ENCODE peak calls at places on chromosomes 11 and 22, in five cellular contexts. X, N, W, Q and M are unnamed samples.

GRCh38 chr11:34732831-34733230 is 111.9 kb downstream of the EHF start:
- DNase-seq in X (no peak), N (no peak), W (no peak), Q (no peak), M (no peak)

GRCh38 chr11:13258855-13259254 is 18.7 kb upstream of the BMAL1 start:
- DNase-seq in X (no peak), N (no peak), W (no peak), Q (no peak), M (no peak)

GRCh38 chr11:11396290-11397042 is 43.4 kb upstream of the CSNK2A3 start:
- DNase-seq in X (peak), N (no peak), W (no peak), Q (peak), M (no peak)

GRCh38 chr22:43077121-43077877 is 11.9 kb downstream of the TTLL1 start:
- DNase-seq in X (no peak), N (no peak), W (no peak), Q (no peak), M (no peak)

GRCh38 chr11:76023408-76024068 is 182.8 kb downstream of the WNT11 start:
- DNase-seq in X (no peak), N (no peak), W (no peak), Q (peak), M (no peak)

GRCh38 chr11:32991898-32992297 is 23.8 kb upstream of the DEPDC7 start:
- DNase-seq in X (no peak), N (no peak), W (no peak), Q (no peak), M (no peak)

GRCh38 chr22:43243275-43243768 is 56.4 kb upstream of the TTLL12 start:
- DNase-seq in X (no peak), N (no peak), W (no peak), Q (no peak), M (no peak)

GRCh38 chr11:95450547-95451123 is 219.6 kb upstream of the SESN3 start:
- DNase-seq in X (no peak), N (no peak), W (no peak), Q (peak), M (no peak)

GRCh38 chr11:8258289-8258688 is 5.4 kb downstream of the LMO1 start:
- DNase-seq in X (no peak), N (no peak), W (no peak), Q (no peak), M (no peak)

GRCh38 chr11:36557991-36558390 is 9.8 kb upstream of the RAG1 start:
- DNase-seq in X (no peak), N (no peak), W (no peak), Q (no peak), M (no peak)

GRCh38 chr11:95711945-95712221 is 77.7 kb downstream of the FAM76B start:
- DNase-seq in X (no peak), N (no peak), W (no peak), Q (no peak), M (no peak)

GRCh38 chr22:49638788-49639187 is 188.9 kb downstream of the BRD1 start:
- DNase-seq in X (no peak), N (no peak), W (no peak), Q (no peak), M (no peak)

GRCh38 chr11:82315093-82315492 is 418.6 kb downstream of the FAM181B start:
- DNase-seq in X (no peak), N (peak), W (peak), Q (no peak), M (no peak)

GRCh38 chr22:29206372-29207230 is 905 bp downstream of the EMID1 start:
- DNase-seq in X (no peak), N (no peak), W (peak), Q (no peak), M (no peak)

GRCh38 chr11:235180-235997 is 753 bp downstream of the SIRT3 start:
- DNase-seq in X (no peak), N (no peak), W (no peak), Q (peak), M (no peak)

GRCh38 chr11:76803811-76804600 is 20.9 kb downstream of the TSKU start:
- DNase-seq in X (no peak), N (no peak), W (no peak), Q (peak), M (no peak)

GRCh38 chr11:62556102-62556871 is 9.7 kb upstream of the AHNAK start:
- DNase-seq in X (peak), N (peak), W (no peak), Q (peak), M (peak)

GRCh38 chr11:403021-403760 is 9.2 kb downstream of the PKP3 start:
- DNase-seq in X (no peak), N (no peak), W (no peak), Q (no peak), M (no peak)

GRCh38 chr22:35352214-35353111 is 28.4 kb upstream of the HMOX1 start:
- DNase-seq in X (no peak), N (peak), W (peak), Q (no peak), M (peak)

GRCh38 chr11:35192347-35192746 is 53.4 kb downstream of the CD44 start:
- DNase-seq in X (no peak), N (no peak), W (peak), Q (peak), M (no peak)

GRCh38 chr11:132140056-132140455 is 769.6 kb downstream of the NTM start:
- DNase-seq in X (no peak), N (no peak), W (no peak), Q (no peak), M (no peak)

GRCh38 chr11:70493891-70494290 is 95.6 kb downstream of the CTTN start:
- DNase-seq in X (no peak), N (no peak), W (no peak), Q (no peak), M (no peak)

GRCh38 chr11:18010271-18010670 is 2.6 kb downstream of the SERGEF start:
- DNase-seq in X (no peak), N (no peak), W (no peak), Q (no peak), M (no peak)
- TF ChIP-seq CTCF in X (no peak), N (no peak), W (no peak), Q (peak), M (no peak)

DNA sequence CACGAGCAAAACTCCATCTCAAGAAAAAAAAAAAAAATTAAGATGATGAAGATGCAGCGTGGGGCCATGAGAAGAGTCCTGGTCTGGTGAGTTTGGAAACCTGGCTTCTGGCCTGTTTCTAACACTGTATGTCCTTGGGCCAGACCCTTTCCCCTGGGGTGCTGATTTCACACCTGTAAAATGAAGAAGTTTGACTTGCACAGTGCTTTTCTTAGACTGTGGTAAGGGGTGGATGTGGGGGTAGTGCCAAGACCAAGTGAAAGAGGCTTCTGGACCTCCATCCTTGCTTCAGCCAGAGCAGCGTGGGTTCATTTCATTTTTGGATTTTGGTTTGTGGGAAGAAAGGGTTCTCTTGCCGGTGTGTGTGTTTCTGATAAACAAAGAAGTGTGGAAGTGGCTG is 42.1 kb downstream of the PTPRJ start:
- DNase-seq in X (no peak), N (no peak), W (no peak), Q (no peak), M (no peak)
- TF ChIP-seq CTCF in X (no peak), N (no peak), W (no peak), Q (no peak), M (no peak)

GRCh38 chr22:32355760-32356159 is 1.9 kb upstream of the RFPL3 start:
- DNase-seq in X (no peak), N (no peak), W (no peak), Q (peak), M (no peak)
- TF ChIP-seq CTCF in X (no peak), N (no peak), W (peak), Q (peak), M (no peak)

GRCh38 chr11:2097998-2098690 is 41.0 kb downstream of the IGF2 start:
- DNase-seq in X (no peak), N (no peak), W (no peak), Q (no peak), M (no peak)

GRCh38 chr11:2095542-2095941 is 43.6 kb downstream of the IGF2 start:
- DNase-seq in X (no peak), N (no peak), W (no peak), Q (no peak), M (no peak)

GRCh38 chr11:2097356-2097997 is 41.7 kb downstream of the IGF2 start:
- DNase-seq in X (no peak), N (no peak), W (peak), Q (peak), M (no peak)

GRCh38 chr11:2096001-2096918 is 42.9 kb downstream of the IGF2 start:
- DNase-seq in X (no peak), N (no peak), W (no peak), Q (peak), M (no peak)

GRCh38 chr11:2096919-2097301 is 42.3 kb downstream of the IGF2 start:
- DNase-seq in X (no peak), N (no peak), W (no peak), Q (peak), M (no peak)
- TF ChIP-seq CTCF in X (no peak), N (no peak), W (no peak), Q (no peak), M (no peak)

GRCh38 chr22:37564111-37564711 is 3.9 kb downstream of the CDC42EP1 start:
- DNase-seq in X (no peak), N (no peak), W (no peak), Q (peak), M (no peak)
- TF ChIP-seq CTCF in X (no peak), N (no peak), W (no peak), Q (peak), M (no peak)